ENCODE peak calls at places on chromosomes 16 and 17, in nine cellular contexts. One of them, this sample, is unnamed.

GRCh38 chr16:84526794-84527485 is 22.5 kb upstream of the MEAK7 start:
- DNase-seq in upper lobe of right lung: no peak
- DNase-seq in IMR-90: peak
- DNase-seq in mucosa of gallbladder: no peak
- DNase-seq in aorta: no peak
- DNase-seq in stimulated activated CD4-positive, alpha-beta T cell treated with anti-CD3 and anti-CD28 coated beads, Interleukin-4, amount 100 ng/mL, for 4 hours: no peak
- DNase-seq in stomach: no peak
- DNase-seq in Karpas-422: no peak
- DNase-seq in smooth muscle cell of the brain vasculature: no peak
- DNase-seq in this sample: peak

GRCh38 chr16:67767953-67768352 is 38.4 kb downstream of the RANBP10 start:
- DNase-seq in stomach: no peak
- DNase-seq in mucosa of gallbladder: no peak
- DNase-seq in Karpas-422: no peak
- DNase-seq in aorta: no peak
- DNase-seq in IMR-90: peak
- DNase-seq in upper lobe of right lung: no peak
- DNase-seq in stimulated activated CD4-positive, alpha-beta T cell treated with anti-CD3 and anti-CD28 coated beads, Interleukin-4, amount 100 ng/mL, for 4 hours: no peak
- DNase-seq in smooth muscle cell of the brain vasculature: peak
- DNase-seq in this sample: no peak

GRCh38 chr17:6498356-6498755 is 54.1 kb downstream of the PIMREG start:
- DNase-seq in Karpas-422: no peak
- DNase-seq in upper lobe of right lung: peak
- DNase-seq in aorta: peak
- DNase-seq in IMR-90: no peak
- DNase-seq in stimulated activated CD4-positive, alpha-beta T cell treated with anti-CD3 and anti-CD28 coated beads, Interleukin-4, amount 100 ng/mL, for 4 hours: no peak
- DNase-seq in stomach: no peak
- DNase-seq in smooth muscle cell of the brain vasculature: no peak
- DNase-seq in mucosa of gallbladder: no peak
- DNase-seq in this sample: no peak

GRCh38 chr17:73592531-73592961 is 51.7 kb downstream of the SDK2 start:
- DNase-seq in stimulated activated CD4-positive, alpha-beta T cell treated with anti-CD3 and anti-CD28 coated beads, Interleukin-4, amount 100 ng/mL, for 4 hours: no peak
- DNase-seq in smooth muscle cell of the brain vasculature: no peak
- DNase-seq in upper lobe of right lung: no peak
- DNase-seq in IMR-90: no peak
- DNase-seq in Karpas-422: no peak
- DNase-seq in stomach: no peak
- DNase-seq in aorta: no peak
- DNase-seq in mucosa of gallbladder: no peak
- DNase-seq in this sample: no peak

GRCh38 chr16:30394603-30395154 is 541 bp upstream of the ZNF48 start:
- DNase-seq in mucosa of gallbladder: no peak
- DNase-seq in upper lobe of right lung: no peak
- DNase-seq in stimulated activated CD4-positive, alpha-beta T cell treated with anti-CD3 and anti-CD28 coated beads, Interleukin-4, amount 100 ng/mL, for 4 hours: no peak
- DNase-seq in stomach: no peak
- DNase-seq in smooth muscle cell of the brain vasculature: no peak
- DNase-seq in aorta: no peak
- DNase-seq in IMR-90: peak
- DNase-seq in Karpas-422: no peak
- DNase-seq in this sample: no peak

GRCh38 chr17:9266769-9267168 is 245.5 kb downstream of the NTN1 start:
- DNase-seq in IMR-90: no peak
- DNase-seq in mucosa of gallbladder: no peak
- DNase-seq in stomach: no peak
- DNase-seq in upper lobe of right lung: no peak
- DNase-seq in Karpas-422: no peak
- DNase-seq in smooth muscle cell of the brain vasculature: no peak
- DNase-seq in aorta: no peak
- DNase-seq in stimulated activated CD4-positive, alpha-beta T cell treated with anti-CD3 and anti-CD28 coated beads, Interleukin-4, amount 100 ng/mL, for 4 hours: no peak
- DNase-seq in this sample: no peak

GRCh38 chr17:17739388-17740066 is 58.3 kb downstream of the RAI1 start:
- DNase-seq in upper lobe of right lung: no peak
- DNase-seq in aorta: no peak
- DNase-seq in stomach: peak
- DNase-seq in Karpas-422: no peak
- DNase-seq in IMR-90: peak
- DNase-seq in smooth muscle cell of the brain vasculature: no peak
- DNase-seq in mucosa of gallbladder: peak
- DNase-seq in stimulated activated CD4-positive, alpha-beta T cell treated with anti-CD3 and anti-CD28 coated beads, Interleukin-4, amount 100 ng/mL, for 4 hours: no peak
- DNase-seq in this sample: no peak

GRCh38 chr16:20746461-20746860 is 4.8 kb upstream of the THUMPD1 start:
- DNase-seq in mucosa of gallbladder: no peak
- DNase-seq in IMR-90: no peak
- DNase-seq in stimulated activated CD4-positive, alpha-beta T cell treated with anti-CD3 and anti-CD28 coated beads, Interleukin-4, amount 100 ng/mL, for 4 hours: no peak
- DNase-seq in Karpas-422: no peak
- DNase-seq in upper lobe of right lung: no peak
- DNase-seq in smooth muscle cell of the brain vasculature: no peak
- DNase-seq in aorta: no peak
- DNase-seq in stomach: no peak
- DNase-seq in this sample: no peak

GRCh38 chr17:68036304-68037147 is 991 bp downstream of the KPNA2 start:
- DNase-seq in upper lobe of right lung: no peak
- DNase-seq in smooth muscle cell of the brain vasculature: no peak
- DNase-seq in aorta: no peak
- DNase-seq in IMR-90: peak
- DNase-seq in Karpas-422: no peak
- DNase-seq in mucosa of gallbladder: no peak
- DNase-seq in stomach: no peak
- DNase-seq in stimulated activated CD4-positive, alpha-beta T cell treated with anti-CD3 and anti-CD28 coated beads, Interleukin-4, amount 100 ng/mL, for 4 hours: no peak
- DNase-seq in this sample: no peak

GRCh38 chr17:39099686-39100293 is 51.6 kb downstream of the PLXDC1 start:
- DNase-seq in smooth muscle cell of the brain vasculature: peak
- DNase-seq in IMR-90: peak
- DNase-seq in aorta: no peak
- DNase-seq in stimulated activated CD4-positive, alpha-beta T cell treated with anti-CD3 and anti-CD28 coated beads, Interleukin-4, amount 100 ng/mL, for 4 hours: no peak
- DNase-seq in mucosa of gallbladder: peak
- DNase-seq in upper lobe of right lung: no peak
- DNase-seq in stomach: no peak
- DNase-seq in Karpas-422: no peak
- DNase-seq in this sample: no peak

GRCh38 chr17:64259922-64260321 is 3.1 kb downstream of the TEX2 start:
- DNase-seq in aorta: no peak
- DNase-seq in stimulated activated CD4-positive, alpha-beta T cell treated with anti-CD3 and anti-CD28 coated beads, Interleukin-4, amount 100 ng/mL, for 4 hours: no peak
- DNase-seq in upper lobe of right lung: no peak
- DNase-seq in mucosa of gallbladder: no peak
- DNase-seq in IMR-90: peak
- DNase-seq in smooth muscle cell of the brain vasculature: no peak
- DNase-seq in stomach: no peak
- DNase-seq in Karpas-422: no peak
- DNase-seq in this sample: no peak

GRCh38 chr16:22353188-22353919 is 21.1 kb downstream of the CDR2 start:
- DNase-seq in stomach: no peak
- DNase-seq in Karpas-422: no peak
- DNase-seq in aorta: no peak
- DNase-seq in upper lobe of right lung: no peak
- DNase-seq in stimulated activated CD4-positive, alpha-beta T cell treated with anti-CD3 and anti-CD28 coated beads, Interleukin-4, amount 100 ng/mL, for 4 hours: no peak
- DNase-seq in IMR-90: peak
- DNase-seq in mucosa of gallbladder: no peak
- DNase-seq in smooth muscle cell of the brain vasculature: no peak
- DNase-seq in this sample: no peak

This sample was measured in prostate gland.